ENCODE peak calls at places on chromosomes 7 and 10, in six cellular contexts. O is ovary, Y is WTC11, N is fibroblast of the aortic adventitia, D is fibroblast of lung, Q is AG09319. I is an unnamed sample.

GRCh38 chr10:30999084-30999712 is 32.5 kb downstream of the ZNF438 start:
- DNase-seq in O (no peak), D (no peak), Y (no peak), Q (no peak), N (no peak), I (no peak)

GRCh38 chr10:31953080-31953479 is 24.4 kb upstream of the ARHGAP12 start:
- DNase-seq in Q (no peak), D (peak; percentile 45), O (no peak), N (no peak), Y (no peak), I (no peak)

GRCh38 chr7:95318501-95318900 is 5.8 kb downstream of the PON1 start:
- DNase-seq in N (no peak), D (no peak), Y (no peak), O (no peak), Q (no peak), I (no peak)

GRCh38 chr7:39249635-39250034 is 271.9 kb downstream of the POU6F2 start:
- DNase-seq in Y (no peak), D (no peak), N (no peak), Q (no peak), O (no peak), I (no peak)

GRCh38 chr10:69356187-69356586 is 60.5 kb downstream of the TACR2 start:
- DNase-seq in Y (no peak), N (no peak), D (no peak), O (no peak), Q (no peak), I (no peak)

GRCh38 chr7:17298840-17299476 is 506 bp downstream of the AHR start:
- DNase-seq in O (peak; percentile 57), Y (peak; percentile 66), Q (no peak), D (peak; percentile 21), N (no peak), I (peak; percentile 70)

GRCh38 chr7:30200591-30200990 is 65.8 kb downstream of the MTURN start:
- DNase-seq in O (no peak), N (no peak), D (no peak), Q (no peak), Y (no peak), I (no peak)

GRCh38 chr7:25669300-25669781 is 441.1 kb upstream of the NPVF start:
- DNase-seq in Q (no peak), N (no peak), O (no peak), Y (no peak), D (no peak), I (no peak)

GRCh38 chr7:29495618-29496017 is 68.0 kb upstream of the PRR15 start:
- DNase-seq in O (no peak), N (no peak), D (no peak), Q (no peak), Y (peak; percentile 51), I (no peak)

GRCh38 chr10:125005312-125006187 is 63.6 kb downstream of the ZRANB1 start:
- DNase-seq in Q (no peak), D (no peak), O (peak; percentile 28), Y (peak; percentile 12), N (no peak), I (no peak)

GRCh38 chr10:64174666-64175265 is 653.6 kb downstream of the REEP3 start:
- DNase-seq in Y (no peak), Q (no peak), O (no peak), D (no peak), N (no peak), I (no peak)

GRCh38 chr7:107506683-107507339 is 37.0 kb downstream of the GPR22 start:
- DNase-seq in Y (peak; percentile 20), N (peak; percentile 18), Q (no peak), O (no peak), D (peak; percentile 20), I (peak; percentile 85)

GRCh38 chr10:3423411-3423810 is 250.8 kb upstream of the PITRM1 start:
- DNase-seq in Q (no peak), D (no peak), O (no peak), Y (no peak), N (no peak), I (no peak)

GRCh38 chr10:107971973-107972372 is 807.5 kb upstream of the SORCS1 start:
- DNase-seq in N (peak; percentile 55), Y (no peak), D (peak; percentile 86), Q (no peak), O (no peak), I (no peak)

GRCh38 chr10:122236690-122237306 is 34.3 kb upstream of the BTBD16 start:
- DNase-seq in Y (no peak), Q (no peak), O (no peak), D (no peak), N (no peak), I (no peak)

GRCh38 chr7:32519763-32520162 is 24.5 kb downstream of the AVL9 start:
- DNase-seq in Y (no peak), Q (no peak), N (no peak), O (no peak), D (no peak), I (no peak)

GRCh38 chr10:70954373-70954772 is 66.0 kb upstream of the PCBD1 start:
- DNase-seq in D (no peak), N (no peak), O (no peak), Q (no peak), Y (no peak), I (no peak)

GRCh38 chr10:72044417-72045041 is 43.8 kb downstream of the SPOCK2 start:
- DNase-seq in N (no peak), Y (no peak), Q (no peak), O (peak; percentile 71), D (peak; percentile 49), I (peak; percentile 64)

GRCh38 chr10:128149267-128149666 is 23.0 kb upstream of the MKI67 start:
- DNase-seq in Q (no peak), Y (no peak), D (no peak), N (no peak), O (no peak), I (no peak)

GRCh38 chr10:127649642-127650041 is 87.3 kb upstream of the FOXI2 start:
- DNase-seq in O (no peak), Q (no peak), N (no peak), D (no peak), Y (peak; percentile 78), I (peak; percentile 9)

GRCh38 chr7:142689439-142690168 is 59.7 kb upstream of the PRSS1 start:
- DNase-seq in Y (no peak), D (no peak), Q (no peak), O (no peak), N (peak; percentile 4), I (no peak)

GRCh38 chr7:91843831-91844230 is 36.7 kb downstream of the MTERF1 start:
- DNase-seq in N (no peak), D (no peak), O (no peak), Q (no peak), Y (no peak), I (no peak)

GRCh38 chr10:15141136-15142067 is 27.1 kb downstream of the NMT2 start:
- DNase-seq in N (peak; percentile 36), O (no peak), Q (no peak), D (peak; percentile 56), Y (no peak), I (no peak)

GRCh38 chr7:583410-584121 is 63.9 kb upstream of the PDGFA start:
- DNase-seq in N (no peak), Y (no peak), Q (no peak), D (no peak), O (no peak), I (no peak)

GRCh38 chr10:94546616-94547175 is 1.1 kb downstream of the HELLS start:
- DNase-seq in D (peak; percentile 18), N (peak; percentile 18), Y (no peak), Q (no peak), O (no peak), I (no peak)

GRCh38 chr10:94546058-94546595 is 539 bp downstream of the HELLS start:
- DNase-seq in D (peak; percentile 22), Y (no peak), O (no peak), N (peak; percentile 27), Q (no peak), I (no peak)

GRCh38 chr10:94545277-94546057 is at the start of gene HELLS:
- DNase-seq in N (peak; percentile 88), D (peak; percentile 74), O (peak; percentile 84), Y (peak; percentile 88), Q (peak; percentile 45), I (peak; percentile 70)

DNA sequence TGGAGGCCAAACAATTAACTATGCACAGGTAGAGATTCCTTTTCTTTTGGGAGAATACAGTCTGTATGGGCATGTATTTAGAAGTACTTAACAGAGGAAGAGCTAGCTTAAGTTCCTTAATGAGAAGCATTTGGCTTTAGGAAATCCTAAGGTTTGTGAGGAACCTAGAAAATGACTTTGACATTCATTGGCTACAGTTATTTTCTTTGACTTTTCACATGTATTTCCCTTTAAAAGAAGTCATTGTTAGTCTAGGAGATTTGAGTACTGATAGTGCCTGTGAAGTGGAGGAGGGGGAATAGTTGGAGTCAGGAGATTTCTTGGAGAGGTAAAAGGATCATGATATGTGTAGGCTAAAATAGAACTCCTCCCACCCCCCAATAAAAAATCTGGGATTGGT is 3.6 kb downstream of the HELLS start:
- DNase-seq in N (no peak), O (no peak), Y (no peak), Q (no peak), D (no peak), I (no peak)
- TF ChIP-seq CTCF in N (no peak), O (no peak), Y (no peak), Q (no peak), D (no peak), I (no peak)

GRCh38 chr7:64946772-64947171 is 43.7 kb downstream of the ZNF273 start:
- DNase-seq in N (no peak), O (no peak), Q (no peak), D (peak; percentile 4), Y (peak; percentile 46), I (peak; percentile 17)
- TF ChIP-seq CTCF in N (no peak), O (no peak), Q (peak; percentile 4), D (peak; percentile 20), Y (no peak), I (no peak)

DNA sequence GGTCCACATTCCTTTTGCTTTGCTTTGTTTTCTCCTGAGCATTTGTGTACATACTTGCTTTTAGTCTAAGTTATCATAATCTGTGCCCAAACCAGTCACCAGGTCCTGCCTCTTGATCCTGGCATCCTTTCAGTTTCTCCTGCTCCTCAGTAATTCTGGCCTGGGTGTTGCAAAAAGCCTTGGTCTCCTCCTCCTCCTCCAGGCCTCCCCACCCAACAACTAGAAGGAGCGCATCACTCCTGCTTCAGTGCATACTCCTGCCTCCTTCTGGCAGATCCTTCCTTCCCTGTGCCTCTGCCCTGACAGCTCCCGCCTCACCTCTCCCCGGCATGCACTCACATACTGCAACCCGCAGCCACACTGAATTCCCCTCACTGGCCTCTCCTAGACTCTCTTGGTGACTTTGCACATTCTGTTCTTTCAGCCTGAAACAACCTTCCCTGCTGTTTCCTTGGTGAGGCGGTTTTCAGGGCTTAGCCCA is 2.3 kb downstream of the DENND2A start:
- DNase-seq in D (peak; percentile 54), N (peak; percentile 88), O (peak; percentile 37), Q (peak; percentile 75), Y (peak; percentile 40), I (no peak)
- TF ChIP-seq CTCF in D (peak; percentile 38), N (peak; percentile 41), O (no peak), Q (peak; percentile 65), Y (no peak), I (no peak)

GRCh38 chr7:138166681-138167080 is 90.4 kb downstream of the AKR1D1 start:
- DNase-seq in D (peak; percentile 19), Y (no peak), O (no peak), Q (no peak), N (no peak), I (no peak)

GRCh38 chr7:138167869-138168296 is 91.6 kb downstream of the AKR1D1 start:
- DNase-seq in O (no peak), D (no peak), Y (no peak), N (no peak), Q (no peak), I (no peak)

GRCh38 chr7:138167222-138167621 is 91.0 kb downstream of the AKR1D1 start:
- DNase-seq in Q (no peak), O (no peak), N (no peak), D (peak; percentile 10), Y (no peak), I (no peak)

GRCh38 chr7:138163800-138164199 is 87.5 kb downstream of the AKR1D1 start:
- DNase-seq in D (no peak), N (no peak), Y (no peak), O (no peak), Q (no peak), I (no peak)

GRCh38 chr7:138164804-138165203 is 88.5 kb downstream of the AKR1D1 start:
- DNase-seq in Y (no peak), N (no peak), D (no peak), Q (no peak), O (no peak), I (no peak)
- TF ChIP-seq CTCF in Y (no peak), N (no peak), D (no peak), Q (no peak), O (no peak), I (no peak)